ENCODE peak calls at places on chromosome 13, in six cellular contexts. S is IMR-90, K is neuronal stem cell, U is mesenchymal stem cell, M is mesendoderm, P is H1. O is an unnamed sample.

GRCh38 chr13:33188093-33188882 is 97.3 kb downstream of the STARD13 start:
- DNase-seq in S (peak; percentile 57), K (no peak), U (peak; percentile 61), M (no peak), P (no peak), O (no peak)

GRCh38 chr13:41061914-41062837 is 867 bp downstream of the WBP4 start:
- DNase-seq in S (peak; percentile 64), K (no peak), U (peak; percentile 92), M (no peak), P (no peak), O (no peak)

GRCh38 chr13:104586010-104586746 is 1520.0 kb upstream of the SLC10A2 start:
- DNase-seq in S (peak; percentile 87), K (no peak), U (peak; percentile 56), M (no peak), P (no peak), O (no peak)

GRCh38 chr13:78603240-78603947 is at the start of gene POU4F1:
- DNase-seq in S (peak; percentile 11), K (peak; percentile 81), U (no peak), M (peak; percentile 88), P (no peak), O (peak; percentile 93)

GRCh38 chr13:62375653-62376052 is 960.0 kb upstream of the PCDH20 start:
- DNase-seq in S (no peak), K (no peak), U (no peak), M (no peak), P (no peak), O (no peak)

GRCh38 chr13:97499181-97499580 is 65.2 kb downstream of the RAP2A start:
- DNase-seq in S (peak; percentile 8), K (no peak), U (no peak), M (no peak), P (no peak), O (no peak)

GRCh38 chr13:81577601-81578000 is 1236.7 kb upstream of the SPRY2 start:
- DNase-seq in S (no peak), K (no peak), U (peak; percentile 20), M (no peak), P (no peak), O (no peak)

GRCh38 chr13:99425485-99426341 is 75.6 kb upstream of the TM9SF2 start:
- DNase-seq in S (no peak), K (no peak), U (no peak), M (no peak), P (no peak), O (peak; percentile 24)

GRCh38 chr13:40503966-40504591 is 162.4 kb downstream of the FOXO1 start:
- DNase-seq in S (peak; percentile 25), K (no peak), U (peak; percentile 15), M (peak; percentile 94), P (no peak), O (no peak)

GRCh38 chr13:63044617-63045016 is 1629.0 kb upstream of the PCDH20 start:
- DNase-seq in S (no peak), K (no peak), U (no peak), M (no peak), P (no peak), O (no peak)

GRCh38 chr13:31797154-31797775 is 57.9 kb downstream of the RXFP2 start:
- DNase-seq in S (peak; percentile 55), K (peak; percentile 4), U (peak; percentile 42), M (peak; percentile 37), P (no peak), O (no peak)

GRCh38 chr13:99723847-99724246 is 222.6 kb downstream of the TM9SF2 start:
- DNase-seq in S (no peak), K (no peak), U (no peak), M (no peak), P (no peak), O (no peak)

GRCh38 chr13:30313307-30313706 is 6.0 kb upstream of the KATNAL1 start:
- DNase-seq in S (no peak), K (no peak), U (no peak), M (no peak), P (no peak), O (no peak)

GRCh38 chr13:113121928-113122420 is 625 bp upstream of the F10 start:
- DNase-seq in S (no peak), K (no peak), U (no peak), M (no peak), P (no peak), O (peak; percentile 27)

GRCh38 chr13:29457299-29457698 is 138.2 kb downstream of the SLC7A1 start:
- DNase-seq in S (peak; percentile 79), K (no peak), U (peak; percentile 74), M (no peak), P (no peak), O (no peak)

GRCh38 chr13:113839536-113840204 is 24.2 kb downstream of the GAS6 start:
- DNase-seq in S (no peak), K (no peak), U (no peak), M (no peak), P (no peak), O (no peak)

GRCh38 chr13:96821381-96821780 is 172.9 kb downstream of the OXGR1 start:
- DNase-seq in S (peak; percentile 12), K (no peak), U (peak; percentile 23), M (no peak), P (no peak), O (no peak)

GRCh38 chr13:49164712-49165111 is 55.4 kb upstream of the MLNR start:
- DNase-seq in S (no peak), K (no peak), U (no peak), M (no peak), P (no peak), O (no peak)

GRCh38 chr13:50415428-50415827 is 400.2 kb downstream of the KCNRG start:
- DNase-seq in S (peak; percentile 42), K (no peak), U (no peak), M (no peak), P (no peak), O (no peak)

GRCh38 chr13:38566526-38566925 is 120.4 kb upstream of the FREM2 start:
- DNase-seq in S (no peak), K (no peak), U (no peak), M (no peak), P (no peak), O (no peak)

DNA sequence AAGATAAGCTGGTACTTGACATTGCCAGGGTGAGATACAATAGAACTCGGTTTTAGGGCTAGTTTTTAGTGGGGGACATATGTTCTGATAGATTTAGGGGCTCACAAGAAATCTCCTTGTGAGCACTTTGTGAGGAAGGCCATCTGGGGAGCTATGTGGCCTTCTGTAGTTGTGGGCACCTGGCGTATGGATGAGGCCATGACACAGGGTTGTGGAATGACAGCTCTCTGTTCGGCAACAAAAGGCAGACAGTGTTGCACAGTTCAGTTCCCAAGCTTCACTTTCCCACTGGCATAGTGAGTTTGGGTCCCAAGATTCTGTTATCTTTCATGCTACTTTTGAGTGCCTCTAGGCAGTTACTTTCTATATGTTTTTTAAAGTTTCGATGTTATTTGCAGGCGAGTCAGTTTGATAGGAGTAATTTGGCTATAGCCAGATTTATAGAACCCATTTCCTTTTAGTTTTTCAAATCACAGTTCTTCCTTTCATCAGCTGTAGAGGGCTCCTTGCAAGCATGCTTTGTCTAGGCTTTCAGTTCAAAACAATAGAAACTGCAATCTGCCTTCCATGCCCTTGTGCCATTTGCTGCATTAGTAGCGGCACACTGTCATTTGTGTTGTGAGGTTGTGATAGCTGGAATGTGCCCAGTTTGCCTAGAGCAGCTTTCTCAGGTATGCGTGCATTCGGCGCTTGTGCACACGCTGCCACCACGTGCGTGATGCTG is 70.6 kb upstream of the TEX29 start:
- DNase-seq in S (no peak), K (no peak), U (no peak), M (no peak), P (no peak), O (no peak)
- H2BK15ac ChIP-seq in S (no peak overlapping the region), K (no peak overlapping the region), U (no peak overlapping the region), M (no peak overlapping the region), P (no peak overlapping the region), O (no peak overlapping the region)

DNA sequence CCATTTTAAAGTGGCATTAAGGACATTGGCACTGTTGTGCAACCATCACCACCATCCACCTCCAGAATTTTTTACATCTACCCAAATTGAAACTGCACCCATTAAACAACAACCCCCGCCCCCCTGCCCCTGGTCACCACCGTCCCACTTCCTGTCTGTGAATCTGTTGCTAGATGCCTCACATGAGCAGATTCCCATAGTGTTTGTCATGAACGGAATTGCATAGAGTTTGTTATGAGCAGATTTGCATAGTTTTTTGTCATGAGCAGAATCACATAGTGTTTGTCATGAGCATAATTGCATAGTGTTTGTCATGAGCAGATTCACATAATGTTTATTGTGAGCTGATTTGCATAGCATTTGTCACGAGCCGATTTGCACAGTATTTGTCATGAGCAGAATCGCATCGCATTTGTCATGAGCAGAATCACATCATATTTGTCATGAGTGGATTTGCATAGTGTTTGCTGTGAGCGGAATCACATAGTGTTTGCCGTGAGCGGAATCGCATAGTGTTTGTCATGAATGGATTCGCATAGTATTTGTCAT is 54.0 kb upstream of the GTF3A start:
- DNase-seq in S (no peak), K (no peak), U (peak; percentile 30), M (no peak), P (no peak), O (no peak)
- H2BK15ac ChIP-seq in S (no peak overlapping the region), K (no peak overlapping the region), U (no peak overlapping the region), M (no peak overlapping the region), P (no peak overlapping the region), O (no peak overlapping the region)

GRCh38 chr13:60146491-60146890 is 17.2 kb downstream of the DIAPH3 start:
- DNase-seq in S (peak; percentile 49), K (no peak), U (no peak), M (no peak), P (no peak), O (no peak)

GRCh38 chr13:60147361-60147760 is 16.4 kb downstream of the DIAPH3 start:
- DNase-seq in S (no peak), K (no peak), U (no peak), M (no peak), P (no peak), O (no peak)

GRCh38 chr13:60139272-60139671 is 24.5 kb downstream of the DIAPH3 start:
- DNase-seq in S (peak; percentile 43), K (no peak), U (no peak), M (no peak), P (no peak), O (no peak)

GRCh38 chr13:60138674-60139073 is 25.1 kb downstream of the DIAPH3 start:
- DNase-seq in S (no peak), K (no peak), U (no peak), M (no peak), P (no peak), O (no peak)

DNA sequence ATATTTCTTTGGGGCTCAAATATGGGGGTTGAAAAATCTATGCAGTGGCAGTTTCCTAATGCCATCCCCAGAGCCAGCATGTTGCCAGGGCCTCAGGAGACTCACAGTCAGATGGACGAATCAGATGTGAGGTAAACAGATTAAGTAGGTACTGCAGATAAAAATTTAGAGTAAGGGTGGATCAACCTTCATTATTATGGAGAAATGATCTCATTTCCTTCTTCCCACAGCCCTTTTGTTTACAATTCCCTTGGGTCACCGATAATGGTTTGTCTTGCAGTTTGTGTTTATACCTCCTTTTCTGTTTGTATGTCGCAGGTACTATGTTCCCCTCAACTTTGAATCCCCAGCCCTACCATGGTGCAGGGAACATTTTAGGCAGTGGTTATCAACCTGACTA is 20.0 kb downstream of the DIAPH3 start:
- DNase-seq in S (no peak), K (no peak), U (no peak), M (peak; percentile 36), P (no peak), O (no peak)
- H2BK15ac ChIP-seq in S (no peak overlapping the region), K (no peak overlapping the region), U (no peak overlapping the region), M (no peak overlapping the region), P (no peak overlapping the region), O (no peak overlapping the region)

DNA sequence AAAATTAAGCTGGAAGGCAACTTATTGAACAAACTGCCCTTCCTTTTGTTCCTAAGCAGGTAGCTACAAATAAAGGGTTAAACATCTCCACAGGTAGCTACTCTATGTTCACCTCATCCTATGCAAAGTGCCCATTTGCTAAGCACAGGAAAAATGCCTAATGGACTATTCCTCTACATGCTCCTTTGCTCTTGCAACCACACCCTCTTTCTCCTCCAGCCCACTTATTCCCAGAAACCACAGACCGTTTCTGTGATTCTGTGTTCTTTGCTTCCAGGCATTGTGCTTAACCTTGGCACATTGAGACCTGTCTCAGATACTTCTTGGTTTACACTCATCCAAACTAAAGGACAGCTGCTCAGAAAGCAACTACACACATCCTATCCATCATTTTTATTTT is 785.1 kb upstream of the MIR17HG start:
- DNase-seq in S (no peak), K (no peak), U (no peak), M (no peak), P (no peak), O (no peak)
- H2BK15ac ChIP-seq in S (no peak overlapping the region), K (no peak overlapping the region), U (no peak overlapping the region), M (no peak overlapping the region), P (no peak overlapping the region), O (no peak overlapping the region)

O was measured in H9.